ENCODE peak calls at places on chromosome 22, in five cellular contexts. R is prostate gland; F is mammary epithelial cell; I is CD8-positive, alpha-beta T cell; G is CD8-positive, alpha-beta memory T cell. T is an unnamed sample. For H3K27me3, the result is how much of the 10 kb centered on the place peaks cover.

GRCh38 chr22:27685515-27685914 is 116.0 kb downstream of the MN1 start:
- DNase-seq in I (no peak), G (no peak), R (no peak), F (no peak), T (no peak)

GRCh38 chr22:37943471-37944198 is 9.8 kb downstream of the C22orf23 start:
- DNase-seq in G (no peak), I (no peak), F (no peak), R (peak), T (no peak)

GRCh38 chr22:45521178-45521577 is 18.5 kb downstream of the FBLN1 start:
- DNase-seq in G (no peak), R (no peak), F (no peak), I (no peak), T (no peak)

GRCh38 chr22:46541536-46541935 is 4.1 kb upstream of the CELSR1 start:
- DNase-seq in G (no peak), I (no peak), F (no peak), R (no peak), T (no peak)

GRCh38 chr22:24230911-24231656 is 13.8 kb downstream of the GGT5 start:
- DNase-seq in R (no peak), F (no peak), I (peak), G (peak), T (peak)

GRCh38 chr22:16783930-16784354 is 41.3 kb downstream of the XKR3 start:
- DNase-seq in G (no peak), F (no peak), R (no peak), I (no peak), T (no peak)

GRCh38 chr22:40521046-40521445 is 115.5 kb downstream of the MRTFA start:
- DNase-seq in G (no peak), R (no peak), I (no peak), F (no peak), T (no peak)

GRCh38 chr22:38491707-38492348 is 14.3 kb downstream of the DDX17 start:
- DNase-seq in G (no peak), F (no peak), I (no peak), R (no peak), T (no peak)

GRCh38 chr22:49328630-49329405 is 498.9 kb downstream of the BRD1 start:
- DNase-seq in R (no peak), F (no peak), G (no peak), I (no peak), T (no peak)

GRCh38 chr22:23833017-23833795 is 5.6 kb downstream of the DERL3 start:
- DNase-seq in I (no peak), R (no peak), F (no peak), G (no peak), T (no peak)

GRCh38 chr22:20135265-20135664 is 3.7 kb downstream of the ZDHHC8 start:
- DNase-seq in F (no peak), G (no peak), I (no peak), R (no peak), T (no peak)

GRCh38 chr22:25655536-25655935 is 86.5 kb upstream of the MYO18B start:
- DNase-seq in G (no peak), R (no peak), F (no peak), I (no peak), T (no peak)

GRCh38 chr22:48606684-48607307 is 1220.9 kb downstream of the BRD1 start:
- DNase-seq in I (no peak), R (no peak), F (no peak), G (no peak), T (no peak)

GRCh38 chr22:28023774-28024173 is 104.7 kb upstream of the PITPNB start:
- DNase-seq in R (no peak), G (no peak), I (no peak), F (no peak), T (no peak)

GRCh38 chr22:26927841-26928240 is 270.5 kb downstream of the MIAT start:
- DNase-seq in F (no peak), I (no peak), R (no peak), G (no peak), T (no peak)

GRCh38 chr22:17769013-17769715 is 5.1 kb downstream of the BID start:
- DNase-seq in I (no peak), R (no peak), G (no peak), F (no peak), T (no peak)

GRCh38 chr22:29211066-29211841 is 5.6 kb downstream of the EMID1 start:
- DNase-seq in I (no peak), G (no peak), R (no peak), F (peak), T (no peak)

GRCh38 chr22:35172452-35172851 is 84.8 kb upstream of the HMGXB4 start:
- DNase-seq in G (no peak), R (no peak), I (no peak), F (no peak), T (no peak)

GRCh38 chr22:46754110-46754799 is 8.2 kb upstream of the TBC1D22A start:
- DNase-seq in F (peak), G (no peak), I (no peak), R (peak), T (no peak)

GRCh38 chr22:48673806-48674500 is 1153.7 kb downstream of the BRD1 start:
- DNase-seq in G (no peak), F (no peak), I (no peak), R (no peak), T (no peak)

GRCh38 chr22:22803285-22803853 is 84.2 kb upstream of the IGLL5 start:
- DNase-seq in G (no peak), I (no peak), R (no peak), F (no peak), T (no peak)

GRCh38 chr22:22799561-22799960 is 88.1 kb upstream of the IGLL5 start:
- DNase-seq in I (no peak), F (no peak), R (no peak), G (no peak), T (no peak)

GRCh38 chr22:22798716-22799115 is 88.9 kb upstream of the IGLL5 start:
- DNase-seq in G (no peak), F (no peak), R (no peak), I (no peak), T (no peak)

GRCh38 chr22:22800716-22801115 is 86.9 kb upstream of the IGLL5 start:
- DNase-seq in G (no peak), I (no peak), F (no peak), R (no peak), T (no peak)

DNA sequence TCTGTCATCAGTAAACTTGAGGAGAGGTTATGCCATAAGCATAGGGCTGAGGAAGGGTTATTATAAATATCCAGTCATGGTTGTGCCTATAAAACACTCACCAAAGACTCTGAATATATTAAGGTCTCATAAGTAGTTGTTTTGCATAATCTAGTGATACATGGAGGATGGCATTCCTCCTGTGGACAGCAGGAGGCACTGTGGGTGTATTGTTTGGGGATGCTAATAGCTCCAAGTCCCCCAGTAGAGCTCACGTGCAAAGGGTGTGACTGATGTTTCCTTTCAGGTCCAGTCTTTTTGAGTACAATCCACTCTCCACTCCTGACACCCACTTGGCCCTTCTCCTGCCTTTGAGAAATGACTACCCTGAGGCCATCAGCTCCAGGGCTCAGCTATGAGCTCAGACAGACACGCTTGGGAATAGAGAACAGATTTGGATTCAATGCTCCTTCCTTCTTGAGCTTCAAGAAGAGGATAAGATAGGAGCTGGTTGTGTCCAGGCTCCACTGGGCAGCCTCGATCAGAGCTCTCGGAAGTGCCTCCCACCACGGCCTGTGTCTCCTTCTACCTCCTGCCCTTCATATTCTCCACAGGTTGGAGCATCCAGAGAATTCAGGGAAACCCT is 85.2 kb upstream of the IGLL5 start:
- DNase-seq in G (no peak), F (no peak), I (peak), R (no peak), T (no peak)
- H3K27me3 ChIP-seq in G (under half), F (under half), I (under half), R (under half), T (under half)

DNA sequence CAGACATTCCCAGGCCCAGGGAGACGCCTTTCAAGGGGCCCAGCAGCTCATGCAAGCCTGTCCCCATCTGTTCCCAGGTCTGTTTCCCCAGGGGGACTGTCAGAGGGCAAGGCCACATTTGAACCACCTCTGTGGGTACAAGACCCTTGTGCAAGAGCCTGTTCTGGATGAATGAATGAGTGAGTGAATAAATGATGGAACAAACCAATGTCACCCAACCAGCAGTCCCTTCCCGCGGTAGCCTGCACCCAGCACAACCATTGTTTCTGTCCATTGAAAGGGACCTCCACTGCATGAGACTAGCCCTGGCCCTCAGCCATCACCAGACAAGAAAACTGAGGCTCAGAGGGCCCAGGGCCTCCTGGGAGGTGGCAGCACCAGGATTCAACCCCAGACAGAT is 69.7 kb upstream of the TCF20 start:
- DNase-seq in R (no peak), I (no peak), G (no peak), F (no peak), T (no peak)
- H3K27ac ChIP-seq in R (no peak), I (no peak), G (no peak), F (no peak), T (no peak)

GRCh38 chr22:43883012-43883661 is 8.7 kb downstream of the PNPLA5 start:
- DNase-seq in R (peak), G (peak), I (no peak), F (peak), T (peak)
- H3K27me3 ChIP-seq in R (under half), G (under half), I (under half), F (under half), T (under half)

GRCh38 chr22:30289126-30289979 is at the start of gene CASTOR1:
- DNase-seq in G (peak), R (peak), I (peak), F (peak), T (peak)

GRCh38 chr22:30289980-30290313 is 642 bp upstream of the CASTOR1 start:
- DNase-seq in G (no peak), F (no peak), I (no peak), R (no peak), T (no peak)

GRCh38 chr22:30286813-30287625 is 2.3 kb downstream of the CASTOR1 start:
- DNase-seq in G (peak), F (peak), R (peak), I (peak), T (peak)

GRCh38 chr22:30287626-30288413 is 1.5 kb downstream of the CASTOR1 start:
- DNase-seq in I (peak), G (peak), F (peak), R (peak), T (peak)

GRCh38 chr22:30288414-30289125 is 735 bp downstream of the CASTOR1 start:
- DNase-seq in F (no peak), R (no peak), G (no peak), I (no peak), T (no peak)
- H3K27ac ChIP-seq in F (peak), R (peak), G (peak), I (peak), T (peak)